ENCODE peak calls at places on chromosomes 2 and 18, in eight cellular contexts. One of them, this sample, is unnamed.

GRCh38 chr18:24270937-24271380 is 126.7 kb downstream of the OSBPL1A start:
- DNase-seq in kidney: no peak
- DNase-seq in Calu3: no peak
- DNase-seq in GM10248: no peak
- DNase-seq in cardiac fibroblast: peak
- DNase-seq in suprapubic skin: no peak
- DNase-seq in B cell: no peak
- DNase-seq in psoas muscle: no peak
- DNase-seq in this sample: no peak

GRCh38 chr18:57446322-57446721 is 11.1 kb downstream of the ONECUT2 start:
- DNase-seq in kidney: no peak
- DNase-seq in Calu3: peak
- DNase-seq in GM10248: no peak
- DNase-seq in cardiac fibroblast: no peak
- DNase-seq in suprapubic skin: no peak
- DNase-seq in B cell: peak
- DNase-seq in psoas muscle: no peak
- DNase-seq in this sample: peak

GRCh38 chr2:98405301-98405700 is 39.4 kb upstream of the INPP4A start:
- DNase-seq in kidney: no peak
- DNase-seq in Calu3: no peak
- DNase-seq in GM10248: no peak
- DNase-seq in cardiac fibroblast: no peak
- DNase-seq in suprapubic skin: no peak
- DNase-seq in B cell: no peak
- DNase-seq in psoas muscle: no peak
- DNase-seq in this sample: no peak

GRCh38 chr18:59985289-59985688 is 85.5 kb downstream of the PMAIP1 start:
- DNase-seq in kidney: no peak
- DNase-seq in Calu3: no peak
- DNase-seq in GM10248: no peak
- DNase-seq in cardiac fibroblast: no peak
- DNase-seq in suprapubic skin: no peak
- DNase-seq in B cell: no peak
- DNase-seq in psoas muscle: no peak
- DNase-seq in this sample: no peak

GRCh38 chr2:217919781-217920351 is 82.9 kb downstream of the TNS1 start:
- DNase-seq in kidney: peak
- DNase-seq in Calu3: no peak
- DNase-seq in GM10248: no peak
- DNase-seq in cardiac fibroblast: peak
- DNase-seq in suprapubic skin: no peak
- DNase-seq in B cell: no peak
- DNase-seq in psoas muscle: peak
- DNase-seq in this sample: no peak

GRCh38 chr2:178397002-178397605 is 53.9 kb downstream of the PRKRA start:
- DNase-seq in kidney: no peak
- DNase-seq in Calu3: peak
- DNase-seq in GM10248: peak
- DNase-seq in cardiac fibroblast: peak
- DNase-seq in suprapubic skin: no peak
- DNase-seq in B cell: peak
- DNase-seq in psoas muscle: no peak
- DNase-seq in this sample: peak

GRCh38 chr2:11129598-11130449 is 25.4 kb upstream of the SLC66A3 start:
- DNase-seq in kidney: peak
- DNase-seq in Calu3: peak
- DNase-seq in GM10248: peak
- DNase-seq in cardiac fibroblast: no peak
- DNase-seq in suprapubic skin: no peak
- DNase-seq in B cell: peak
- DNase-seq in psoas muscle: no peak
- DNase-seq in this sample: peak

GRCh38 chr2:64625352-64626145 is 28.2 kb downstream of the SERTAD2 start:
- DNase-seq in kidney: no peak
- DNase-seq in Calu3: no peak
- DNase-seq in GM10248: peak
- DNase-seq in cardiac fibroblast: no peak
- DNase-seq in suprapubic skin: no peak
- DNase-seq in B cell: peak
- DNase-seq in psoas muscle: no peak
- DNase-seq in this sample: no peak

GRCh38 chr2:226274143-226274542 is 525.5 kb downstream of the IRS1 start:
- DNase-seq in kidney: no peak
- DNase-seq in Calu3: no peak
- DNase-seq in GM10248: no peak
- DNase-seq in cardiac fibroblast: peak
- DNase-seq in suprapubic skin: no peak
- DNase-seq in B cell: no peak
- DNase-seq in psoas muscle: no peak
- DNase-seq in this sample: no peak

GRCh38 chr2:219175928-219176817 is 552 bp downstream of the CNPPD1 start:
- DNase-seq in kidney: peak
- DNase-seq in Calu3: peak
- DNase-seq in GM10248: peak
- DNase-seq in cardiac fibroblast: peak
- DNase-seq in suprapubic skin: no peak
- DNase-seq in B cell: peak
- DNase-seq in psoas muscle: peak
- DNase-seq in this sample: peak

GRCh38 chr2:194352505-194352904 is 1304.5 kb upstream of the SLC39A10 start:
- DNase-seq in kidney: no peak
- DNase-seq in Calu3: no peak
- DNase-seq in GM10248: no peak
- DNase-seq in cardiac fibroblast: no peak
- DNase-seq in suprapubic skin: no peak
- DNase-seq in B cell: no peak
- DNase-seq in psoas muscle: no peak
- DNase-seq in this sample: no peak

GRCh38 chr2:40213071-40213470 is 238.8 kb downstream of the SLC8A1 start:
- DNase-seq in kidney: no peak
- DNase-seq in Calu3: no peak
- DNase-seq in GM10248: no peak
- DNase-seq in cardiac fibroblast: peak
- DNase-seq in suprapubic skin: no peak
- DNase-seq in B cell: no peak
- DNase-seq in psoas muscle: no peak
- DNase-seq in this sample: no peak

GRCh38 chr2:183035298-183035953 is 2.8 kb downstream of the NCKAP1 start:
- DNase-seq in kidney: no peak
- DNase-seq in Calu3: no peak
- DNase-seq in GM10248: no peak
- DNase-seq in cardiac fibroblast: peak
- DNase-seq in suprapubic skin: no peak
- DNase-seq in B cell: no peak
- DNase-seq in psoas muscle: no peak
- DNase-seq in this sample: no peak

GRCh38 chr2:127650041-127650784 is 4.3 kb downstream of the GPR17 start:
- DNase-seq in kidney: peak
- DNase-seq in Calu3: no peak
- DNase-seq in GM10248: no peak
- DNase-seq in cardiac fibroblast: no peak
- DNase-seq in suprapubic skin: no peak
- DNase-seq in B cell: no peak
- DNase-seq in psoas muscle: peak
- DNase-seq in this sample: no peak
- TF ChIP-seq CTCF in kidney: no peak
- TF ChIP-seq CTCF in Calu3: no peak
- TF ChIP-seq CTCF in GM10248: no peak
- TF ChIP-seq CTCF in cardiac fibroblast: no peak
- TF ChIP-seq CTCF in suprapubic skin: no peak
- TF ChIP-seq CTCF in B cell: peak
- TF ChIP-seq CTCF in psoas muscle: no peak
- TF ChIP-seq CTCF in this sample: no peak

DNA sequence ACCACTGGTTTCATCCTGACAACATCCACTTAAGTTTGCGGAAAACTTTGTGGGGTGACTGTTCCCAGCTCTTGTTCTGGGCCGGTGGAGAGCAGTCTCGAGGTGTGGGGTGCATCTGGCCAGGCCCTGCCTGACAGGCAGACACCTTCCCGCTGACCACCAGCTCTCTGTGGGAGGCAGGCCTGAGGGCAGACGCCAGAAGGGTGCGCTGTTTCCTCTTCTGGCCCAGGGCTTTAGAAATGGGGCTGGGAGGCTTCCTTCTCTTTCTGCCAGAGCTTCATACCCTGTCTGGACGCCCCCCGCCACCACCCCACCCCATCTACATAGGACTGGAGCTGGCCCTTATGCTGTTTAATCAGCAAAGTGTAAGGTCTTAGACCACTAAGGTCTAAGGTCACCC is 263.8 kb downstream of the LOXHD1 start:
- DNase-seq in kidney: peak
- DNase-seq in Calu3: no peak
- DNase-seq in GM10248: peak
- DNase-seq in cardiac fibroblast: no peak
- DNase-seq in suprapubic skin: no peak
- DNase-seq in B cell: no peak
- DNase-seq in psoas muscle: no peak
- DNase-seq in this sample: no peak
- TF ChIP-seq CTCF in kidney: no peak
- TF ChIP-seq CTCF in Calu3: no peak
- TF ChIP-seq CTCF in GM10248: no peak
- TF ChIP-seq CTCF in cardiac fibroblast: no peak
- TF ChIP-seq CTCF in suprapubic skin: no peak
- TF ChIP-seq CTCF in B cell: no peak
- TF ChIP-seq CTCF in psoas muscle: no peak
- TF ChIP-seq CTCF in this sample: no peak

GRCh38 chr2:121839584-121839983 is 84.1 kb downstream of the TSN start:
- DNase-seq in kidney: no peak
- DNase-seq in Calu3: no peak
- DNase-seq in GM10248: no peak
- DNase-seq in cardiac fibroblast: no peak
- DNase-seq in suprapubic skin: no peak
- DNase-seq in B cell: no peak
- DNase-seq in psoas muscle: no peak
- DNase-seq in this sample: no peak
- TF ChIP-seq CTCF in kidney: no peak
- TF ChIP-seq CTCF in Calu3: no peak
- TF ChIP-seq CTCF in GM10248: no peak
- TF ChIP-seq CTCF in cardiac fibroblast: no peak
- TF ChIP-seq CTCF in suprapubic skin: no peak
- TF ChIP-seq CTCF in B cell: no peak
- TF ChIP-seq CTCF in psoas muscle: no peak
- TF ChIP-seq CTCF in this sample: no peak

GRCh38 chr2:159088906-159089305 is 120.5 kb downstream of the TANC1 start:
- DNase-seq in kidney: no peak
- DNase-seq in Calu3: no peak
- DNase-seq in GM10248: no peak
- DNase-seq in cardiac fibroblast: no peak
- DNase-seq in suprapubic skin: no peak
- DNase-seq in B cell: no peak
- DNase-seq in psoas muscle: no peak
- DNase-seq in this sample: no peak
- TF ChIP-seq CTCF in kidney: no peak
- TF ChIP-seq CTCF in Calu3: no peak
- TF ChIP-seq CTCF in GM10248: no peak
- TF ChIP-seq CTCF in cardiac fibroblast: no peak
- TF ChIP-seq CTCF in suprapubic skin: no peak
- TF ChIP-seq CTCF in B cell: no peak
- TF ChIP-seq CTCF in psoas muscle: no peak
- TF ChIP-seq CTCF in this sample: no peak

DNA sequence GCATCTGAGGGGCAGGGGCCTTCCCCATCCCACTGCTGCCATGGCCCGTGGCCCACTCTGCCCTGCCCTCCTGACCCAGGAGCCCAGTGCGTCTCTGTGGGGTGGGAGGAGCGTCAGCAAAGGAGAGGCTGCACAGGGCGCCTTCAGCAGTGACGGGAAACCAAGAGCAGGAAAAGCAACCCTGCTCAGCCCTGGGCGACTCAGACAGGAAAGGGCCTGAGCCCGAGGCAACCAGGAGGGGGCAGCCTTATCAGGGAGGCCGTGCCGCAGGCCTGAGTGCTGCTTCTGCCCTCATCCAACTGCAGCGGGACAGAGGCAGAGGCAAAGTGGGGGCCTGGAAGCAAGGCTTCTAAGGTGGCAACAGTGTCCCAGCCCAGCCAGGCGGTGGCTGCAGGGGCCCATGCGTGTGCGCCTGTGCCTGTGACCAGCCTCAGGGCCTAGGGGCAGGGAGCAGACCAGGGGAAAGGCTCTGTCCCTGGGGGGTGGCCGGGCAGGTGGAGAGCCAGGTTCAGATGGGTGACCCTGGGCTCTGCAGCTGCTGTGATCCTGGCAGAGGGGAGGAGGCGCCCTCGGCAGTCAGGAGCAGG is 23.3 kb upstream of the ALPI start:
- DNase-seq in kidney: peak
- DNase-seq in Calu3: no peak
- DNase-seq in GM10248: no peak
- DNase-seq in cardiac fibroblast: no peak
- DNase-seq in suprapubic skin: no peak
- DNase-seq in B cell: no peak
- DNase-seq in psoas muscle: no peak
- DNase-seq in this sample: no peak
- TF ChIP-seq CTCF in kidney: no peak
- TF ChIP-seq CTCF in Calu3: no peak
- TF ChIP-seq CTCF in GM10248: no peak
- TF ChIP-seq CTCF in cardiac fibroblast: peak
- TF ChIP-seq CTCF in suprapubic skin: no peak
- TF ChIP-seq CTCF in B cell: no peak
- TF ChIP-seq CTCF in psoas muscle: no peak
- TF ChIP-seq CTCF in this sample: no peak

DNA sequence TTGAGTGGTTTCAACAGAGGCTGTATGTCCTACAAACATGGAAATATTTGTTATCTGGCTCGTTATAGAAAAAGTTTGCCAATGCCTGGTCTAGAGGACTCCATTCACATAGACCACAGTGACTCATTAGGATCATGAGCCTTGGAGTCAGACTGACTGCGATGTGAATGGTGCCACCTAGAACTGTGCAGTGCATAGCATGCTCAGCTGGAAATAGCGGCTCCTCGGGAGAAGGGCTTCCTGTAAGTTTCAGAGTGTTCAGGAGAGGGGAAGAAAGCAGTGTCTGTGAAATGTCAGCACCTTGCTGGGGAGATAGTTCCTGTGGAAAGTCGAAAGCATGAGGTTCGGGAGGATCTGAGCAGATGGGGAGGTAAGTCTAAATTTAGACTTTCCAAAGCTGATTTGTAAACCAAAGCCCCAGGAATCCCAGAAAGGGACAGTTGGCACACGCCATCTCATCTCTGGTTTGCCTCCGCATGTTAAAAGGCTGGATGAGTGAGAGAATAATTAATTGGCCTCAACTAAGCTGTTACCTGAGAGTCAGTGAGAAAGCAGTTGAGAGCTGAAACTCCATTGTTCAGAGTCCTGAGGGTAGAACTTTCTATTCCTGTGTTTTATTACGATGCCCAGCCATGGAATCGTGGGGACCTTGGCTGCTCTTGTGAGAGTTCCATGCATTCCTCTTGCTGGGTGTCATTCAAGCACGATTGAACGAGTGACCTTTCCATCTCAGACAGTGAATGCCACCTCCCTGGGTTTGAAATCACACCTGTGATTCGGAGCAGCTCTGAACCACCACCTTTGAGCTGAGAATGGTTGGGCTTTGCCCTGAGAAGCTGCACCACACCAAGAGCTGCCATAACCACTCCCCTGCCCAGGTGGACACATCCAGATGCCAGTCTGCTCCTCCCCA is 99.5 kb downstream of the MAPK4 start:
- DNase-seq in kidney: no peak
- DNase-seq in Calu3: peak
- DNase-seq in GM10248: no peak
- DNase-seq in cardiac fibroblast: peak
- DNase-seq in suprapubic skin: no peak
- DNase-seq in B cell: no peak
- DNase-seq in psoas muscle: no peak
- DNase-seq in this sample: no peak
- TF ChIP-seq CTCF in kidney: peak
- TF ChIP-seq CTCF in Calu3: no peak
- TF ChIP-seq CTCF in GM10248: no peak
- TF ChIP-seq CTCF in cardiac fibroblast: no peak
- TF ChIP-seq CTCF in suprapubic skin: no peak
- TF ChIP-seq CTCF in B cell: no peak
- TF ChIP-seq CTCF in psoas muscle: peak
- TF ChIP-seq CTCF in this sample: no peak

This sample was measured in GM20000.